ENCODE peak calls at places on chromosomes 11 and 22, in ten cellular contexts. T is SJSA1; Q is kidney; Y is NB4; L is CD8-positive, alpha-beta T cell; I is retinal pigment epithelial cell; D is IMR-90; U is trophoblast cell; A is CD4-positive, alpha-beta memory T cell; Z is AG09309. K is an unnamed sample.
A peak's percentile ranks its signal among the peaks of the same experiment; 100 is the strongest.

GRCh38 chr11:119193001-119193400 is 7.7 kb downstream of the NHERF4 start:
- DNase-seq in D (no peak), I (no peak), L (no peak), U (no peak), Z (no peak), T (no peak), A (no peak), Y (peak; percentile 55), Q (no peak), K (no peak)

GRCh38 chr22:40668611-40669390 is 10.5 kb upstream of the MCHR1 start:
- DNase-seq in L (no peak), A (no peak), Q (no peak), U (peak; percentile 66), T (peak; percentile 24), Y (no peak), Z (peak; percentile 85), I (no peak), D (peak; percentile 89), K (no peak)

GRCh38 chr22:39646614-39647210 is 76.2 kb downstream of the CACNA1I start:
- DNase-seq in U (no peak), T (no peak), I (no peak), L (no peak), A (no peak), Y (no peak), Z (no peak), D (no peak), Q (no peak), K (no peak)

GRCh38 chr11:12968101-12968500 is 41.0 kb upstream of the RASSF10 start:
- DNase-seq in Z (no peak), Q (no peak), D (no peak), Y (no peak), T (no peak), I (no peak), U (no peak), A (no peak), L (no peak), K (no peak)

GRCh38 chr11:106021181-106021966 is 666 bp downstream of the MSANTD4 start:
- DNase-seq in U (no peak), Z (peak; percentile 85), I (no peak), L (no peak), T (peak; percentile 1), Q (no peak), D (peak; percentile 56), A (no peak), Y (peak; percentile 50), K (peak; percentile 54)

GRCh38 chr11:3840870-3841425 is at the start of gene RHOG:
- DNase-seq in Y (no peak), U (peak; percentile 74), T (no peak), L (peak; percentile 52), Z (peak; percentile 35), D (peak; percentile 76), I (no peak), A (peak; percentile 58), Q (peak; percentile 97), K (peak; percentile 82)

GRCh38 chr11:121654506-121655480 is 202.0 kb upstream of the SORL1-AS1 start:
- DNase-seq in I (no peak), Y (no peak), U (peak; percentile 51), Z (no peak), D (peak; percentile 25), L (no peak), A (no peak), T (no peak), Q (no peak), K (no peak)

GRCh38 chr11:68335693-68336092 is 23.3 kb downstream of the LRP5 start:
- DNase-seq in L (no peak), T (no peak), Y (peak; percentile 40), U (no peak), A (no peak), I (no peak), D (no peak), Q (no peak), Z (no peak), K (no peak)

GRCh38 chr11:29018631-29019030 is 910.4 kb downstream of the METTL15 start:
- DNase-seq in U (peak; percentile 1), A (no peak), Z (peak; percentile 74), Y (no peak), I (peak; percentile 58), Q (no peak), T (peak; percentile 60), L (no peak), D (peak; percentile 89), K (no peak)

GRCh38 chr11:97525273-97525672 is 1135.5 kb downstream of the JRKL start:
- DNase-seq in U (no peak), Q (no peak), Z (no peak), A (no peak), Y (no peak), I (peak; percentile 29), L (no peak), D (no peak), T (no peak), K (no peak)

GRCh38 chr11:11243790-11244469 is 109.1 kb downstream of the CSNK2A3 start:
- DNase-seq in L (no peak), U (no peak), Y (peak; percentile 51), D (no peak), Q (peak; percentile 82), T (no peak), A (peak; percentile 77), Z (no peak), I (peak; percentile 40), K (peak; percentile 87)

GRCh38 chr11:130606781-130607511 is 158.5 kb downstream of the ADAMTS15 start:
- DNase-seq in Z (no peak), A (no peak), Y (no peak), D (peak; percentile 31), U (no peak), L (no peak), I (no peak), Q (peak; percentile 82), T (no peak), K (no peak)

GRCh38 chr11:63945482-63946163 is 6.8 kb downstream of the NAA40 start:
- DNase-seq in A (peak; percentile 45), U (peak; percentile 70), Q (peak; percentile 82), Y (peak; percentile 76), L (no peak), D (peak; percentile 68), I (peak; percentile 21), Z (peak; percentile 39), T (peak; percentile 66), K (peak; percentile 62)

GRCh38 chr11:94452988-94453387 is 40.7 kb downstream of the MRE11 start:
- DNase-seq in T (no peak), Q (no peak), U (no peak), A (no peak), L (no peak), Z (no peak), I (no peak), Y (no peak), D (no peak), K (no peak)

GRCh38 chr11:44315947-44316387 is 6.0 kb upstream of the ALX4 start:
- DNase-seq in L (no peak), U (no peak), D (peak; percentile 22), T (peak; percentile 62), I (no peak), Y (no peak), A (no peak), Q (peak; percentile 71), Z (no peak), K (no peak)

GRCh38 chr11:47020793-47021624 is 84.4 kb downstream of the CSTPP1 start:
- DNase-seq in L (no peak), T (no peak), D (peak; percentile 27), U (no peak), A (no peak), Y (no peak), Z (no peak), Q (no peak), I (no peak), K (no peak)

GRCh38 chr22:19396934-19397728 is 34.4 kb downstream of the HIRA start:
- DNase-seq in Z (no peak), U (no peak), A (no peak), Y (no peak), I (no peak), D (no peak), Q (peak; percentile 8), L (no peak), T (no peak), K (no peak)

DNA sequence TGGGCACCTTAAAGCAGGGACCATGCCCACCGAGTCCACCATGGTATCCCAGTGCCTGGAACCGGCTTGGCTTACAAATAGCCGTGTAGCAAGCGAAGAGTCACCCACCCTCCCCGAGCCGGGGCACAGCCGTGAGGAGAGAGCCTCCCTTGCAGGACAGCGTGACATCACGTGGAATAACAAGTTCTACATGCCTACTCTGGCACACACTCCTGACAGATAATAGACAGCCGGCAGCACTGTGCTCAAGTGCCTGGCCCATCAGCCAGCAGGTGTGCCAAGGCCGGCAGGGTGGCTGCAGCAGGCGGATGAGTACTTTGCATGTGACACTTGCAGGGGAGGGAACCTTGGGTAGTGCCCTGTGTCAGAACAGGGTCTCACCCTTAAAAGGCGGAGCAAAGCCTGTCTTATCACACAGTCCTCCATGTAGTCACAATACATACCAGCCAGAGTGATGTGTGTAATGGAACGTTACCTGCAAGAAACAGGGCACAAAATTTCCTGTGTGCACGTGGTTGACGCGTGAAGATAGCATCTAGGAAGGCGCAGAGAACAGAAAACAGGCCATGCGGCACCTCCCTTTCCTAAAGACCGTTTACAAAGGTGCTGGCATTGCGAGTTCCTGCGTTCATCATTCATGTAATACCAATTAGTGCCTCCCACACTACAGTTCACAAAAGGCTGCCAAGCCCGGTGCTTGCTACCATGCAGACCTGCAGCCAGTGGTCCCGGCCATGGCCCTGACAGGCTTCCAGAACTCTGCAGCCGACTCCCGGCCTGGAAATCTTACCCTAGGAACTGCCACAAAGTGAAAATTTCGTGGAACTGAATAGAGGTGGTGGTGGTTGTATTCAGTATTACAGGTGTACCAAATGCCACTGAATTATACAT is 16.4 kb downstream of the TOM1 start:
- DNase-seq in D (no peak), Y (no peak), Z (no peak), Q (no peak), L (no peak), A (no peak), I (no peak), U (peak; percentile 83), T (no peak), K (no peak)
- H3K4me3 ChIP-seq in D (no peak overlapping the region), Y (no peak overlapping the region), Z (no peak overlapping the region), Q (no peak overlapping the region), L (no peak overlapping the region), A (no peak overlapping the region), I (no peak overlapping the region), U (no peak overlapping the region), T (no peak overlapping the region), K (no peak overlapping the region)

GRCh38 chr11:115544422-115544821 is 40.2 kb upstream of the CADM1 start:
- DNase-seq in Z (no peak), D (no peak), T (no peak), L (no peak), I (no peak), A (no peak), Y (no peak), U (no peak), Q (no peak), K (no peak)
- H3K4me3 ChIP-seq in Z (no peak overlapping the region), D (no peak overlapping the region), T (no peak overlapping the region), L (no peak overlapping the region), I (no peak overlapping the region), A (no peak overlapping the region), Y (no peak overlapping the region), U (no peak overlapping the region), Q (no peak overlapping the region), K (no peak overlapping the region)

GRCh38 chr22:37907036-37907954 is 1.2 kb downstream of the MICALL1 start:
- DNase-seq in U (no peak), Q (peak; percentile 65), L (no peak), Y (no peak), A (no peak), T (no peak), D (peak; percentile 15), I (no peak), Z (no peak), K (no peak)
- H3K4me3 ChIP-seq in U (peak overlapping the region; percentile 85), Q (peak overlapping the region; percentile 66), L (peak overlapping the region; percentile 45), Y (peak overlapping the region; percentile 36), A (peak overlapping the region; percentile 58), T (peak overlapping the region; percentile 97), D (peak overlapping the region; percentile 97), I (peak overlapping the region; percentile 77), Z (peak overlapping the region; percentile 89), K (peak overlapping the region; percentile 82)

GRCh38 chr11:114063829-114064201 is 4.3 kb downstream of the ZBTB16 start:
- DNase-seq in Y (no peak), Q (no peak), U (no peak), I (no peak), D (no peak), Z (no peak), T (no peak), L (no peak), A (no peak), K (no peak)
- H3K4me3 ChIP-seq in Y (no peak overlapping the region), Q (no peak overlapping the region), U (no peak overlapping the region), I (no peak overlapping the region), D (no peak overlapping the region), Z (no peak overlapping the region), T (no peak overlapping the region), L (no peak overlapping the region), A (no peak overlapping the region), K (no peak overlapping the region)

K was measured in OCI-LY7.